ENCODE peak calls at places on chromosomes 4 and X, in six cellular contexts. Q is adrenal gland; J is dermis blood vessel endothelial cell; W is activated naive CD4-positive, alpha-beta T cell treated with anti-CD3 and anti-CD28 coated beads for 36 hours; V is suprapubic skin; T is AG10803. D is an unnamed sample.

GRCh38 chr4:145540235-145540634 is 58.6 kb downstream of the SMAD1 start:
- DNase-seq in Q (no peak), J (peak), W (no peak), V (no peak), T (peak), D (peak)

GRCh38 chrX:118632862-118633261 is 94.5 kb upstream of the IL13RA1 start:
- DNase-seq in Q (no peak), J (no peak), W (no peak), V (no peak), T (no peak), D (no peak)

GRCh38 chr4:55635760-55636621 is at the start of gene NMU:
- DNase-seq in Q (peak), J (peak), W (peak), V (peak), T (no peak), D (no peak)

GRCh38 chrX:110125435-110125834 is 122.5 kb downstream of the TMEM164 start:
- DNase-seq in Q (no peak), J (peak), W (no peak), V (no peak), T (no peak), D (peak)

GRCh38 chr4:160872491-160872890 is 1291.3 kb downstream of the FSTL5 start:
- DNase-seq in Q (no peak), J (no peak), W (no peak), V (no peak), T (no peak), D (no peak)

GRCh38 chrX:19649227-19650009 is 134.1 kb upstream of the MAP3K15 start:
- DNase-seq in Q (no peak), J (no peak), W (no peak), V (no peak), T (peak), D (no peak)

GRCh38 chrX:11422529-11422857 is 129.3 kb downstream of the AMELX start:
- DNase-seq in Q (no peak), J (no peak), W (no peak), V (no peak), T (no peak), D (no peak)

GRCh38 chr4:110487873-110488272 is 11.9 kb downstream of the ENPEP start:
- DNase-seq in Q (no peak), J (no peak), W (no peak), V (no peak), T (peak), D (peak)

GRCh38 chr4:83850435-83850834 is 314.5 kb downstream of the GPAT3 start:
- DNase-seq in Q (no peak), J (no peak), W (no peak), V (no peak), T (peak), D (no peak)

GRCh38 chrX:119374736-119375135 is 24.4 kb upstream of the SLC25A43 start:
- DNase-seq in Q (no peak), J (no peak), W (no peak), V (no peak), T (peak), D (no peak)

GRCh38 chr4:102625232-102625930 is 124.2 kb downstream of the NFKB1 start:
- DNase-seq in Q (no peak), J (peak), W (peak), V (no peak), T (peak), D (peak)

GRCh38 chr4:2047031-2047660 is 12.0 kb upstream of the NAT8L start:
- DNase-seq in Q (no peak), J (no peak), W (no peak), V (no peak), T (no peak), D (no peak)

GRCh38 chr4:99816611-99817309 is at the start of gene DAPP1:
- DNase-seq in Q (no peak), J (no peak), W (peak), V (peak), T (no peak), D (no peak)

GRCh38 chrX:22021721-22022120 is 10.4 kb upstream of the PHEX start:
- DNase-seq in Q (no peak), J (no peak), W (no peak), V (no peak), T (no peak), D (no peak)

GRCh38 chr4:164345756-164346155 is 408.2 kb upstream of the SMIM31 start:
- DNase-seq in Q (no peak), J (no peak), W (no peak), V (no peak), T (no peak), D (no peak)

GRCh38 chr4:86855572-86855971 is 6.4 kb upstream of the SLC10A6 start:
- DNase-seq in Q (no peak), J (no peak), W (no peak), V (no peak), T (peak), D (no peak)

GRCh38 chrX:9878141-9878875 is 88.8 kb upstream of the CLDN34 start:
- DNase-seq in Q (no peak), J (peak), W (no peak), V (no peak), T (no peak), D (peak)

GRCh38 chr4:21753084-21753760 is 195.3 kb downstream of the KCNIP4 start:
- DNase-seq in Q (no peak), J (no peak), W (no peak), V (no peak), T (no peak), D (no peak)

GRCh38 chrX:134821370-134821769 is 163.1 kb upstream of the PLAC1 start:
- DNase-seq in Q (no peak), J (peak), W (no peak), V (no peak), T (peak), D (peak)

GRCh38 chr4:168610911-168611530 is 114.2 kb downstream of the PALLD start:
- DNase-seq in Q (no peak), J (peak), W (no peak), V (no peak), T (no peak), D (no peak)

GRCh38 chr4:13704761-13705160 is 77.2 kb upstream of the BOD1L1 start:
- DNase-seq in Q (no peak), J (peak), W (no peak), V (no peak), T (no peak), D (no peak)

GRCh38 chr4:36786519-36786918 is 458.0 kb upstream of the NWD2 start:
- DNase-seq in Q (no peak), J (no peak), W (no peak), V (no peak), T (no peak), D (no peak)

GRCh38 chrX:110188701-110189558 is 129.0 kb downstream of the AMMECR1 start:
- DNase-seq in Q (no peak), J (peak), W (no peak), V (no peak), T (peak), D (peak)

GRCh38 chr4:54571293-54571723 is 86.4 kb upstream of the KIT start:
- DNase-seq in Q (no peak), J (no peak), W (no peak), V (no peak), T (no peak), D (no peak)

GRCh38 chrX:2387614-2388239 is 113.0 kb downstream of the DHRSX start:
- DNase-seq in Q (no peak), J (peak), W (no peak), V (no peak), T (peak), D (no peak)

GRCh38 chr4:184793735-184794355 is 31.9 kb downstream of the ACSL1 start:
- DNase-seq in Q (no peak), J (no peak), W (no peak), V (no peak), T (no peak), D (no peak)

GRCh38 chrX:31260351-31260750 is 188.5 kb upstream of the FTHL17 start:
- DNase-seq in Q (no peak), J (no peak), W (no peak), V (no peak), T (peak), D (no peak)

GRCh38 chrX:3636803-3637202 is 76.6 kb downstream of the PRKX start:
- DNase-seq in Q (no peak), J (no peak), W (no peak), V (no peak), T (no peak), D (no peak)

GRCh38 chrX:53312946-53313745 is 31.8 kb upstream of the IQSEC2 start:
- DNase-seq in Q (peak), J (peak), W (peak), V (peak), T (peak), D (peak)

GRCh38 chr4:8311096-8312068 is 41.8 kb downstream of the HTRA3 start:
- DNase-seq in Q (no peak), J (no peak), W (no peak), V (peak), T (no peak), D (no peak)

GRCh38 chr4:170087163-170087700 is 2.5 kb downstream of the AADAT start:
- DNase-seq in Q (no peak), J (no peak), W (no peak), V (no peak), T (peak), D (peak)

GRCh38 chrX:48697182-48697727 is 721 bp downstream of the SUV39H1 start:
- DNase-seq in Q (no peak), J (no peak), W (no peak), V (no peak), T (no peak), D (no peak)

GRCh38 chr4:88908003-88908402 is 149.0 kb downstream of the FAM13A start:
- DNase-seq in Q (no peak), J (no peak), W (no peak), V (no peak), T (no peak), D (no peak)

GRCh38 chr4:33780952-33781655 is 2463.2 kb downstream of the ARAP2 start:
- DNase-seq in Q (no peak), J (no peak), W (no peak), V (no peak), T (peak), D (no peak)

D was measured in A673.